ENCODE peak calls at places on chromosomes 16 and 17, in nine cellular contexts. B is activated naive CD4-positive, alpha-beta T cell treated with Interleukin-2 at 50 U/mL for 16 hours; I is brain microvascular endothelial cell; Z is NCI-H1417; R is type B pancreatic cell; W is M059J; J is stimulated activated CD8-positive, alpha-beta memory T cell treated with anti-CD3 and anti-CD28 coated beads, Interleukin-15, amount 100 ng/mL, for 1 hour; F is memory B cell; A is RWPE1. H is an unnamed sample.

GRCh38 chr17:74539281-74539820 is 6.6 kb downstream of the CD300C start:
- DNase-seq in B (no peak), I (no peak), Z (no peak), R (no peak), W (no peak), J (no peak), F (no peak), A (no peak), H (no peak)

GRCh38 chr16:11390573-11391495 is 45.6 kb downstream of the RMI2 start:
- DNase-seq in B (no peak), I (no peak), Z (peak), R (no peak), W (no peak), J (no peak), F (no peak), A (peak), H (no peak)

GRCh38 chr17:410674-411401 is 58.2 kb upstream of the RPH3AL start:
- DNase-seq in B (peak), I (no peak), Z (no peak), R (no peak), W (peak), J (no peak), F (peak), A (no peak), H (peak)

GRCh38 chr16:9364721-9365693 is 273.6 kb downstream of the HAPSTR1 start:
- DNase-seq in B (no peak), I (no peak), Z (no peak), R (no peak), W (no peak), J (no peak), F (no peak), A (no peak), H (no peak)

GRCh38 chr17:69047368-69048263 is 13.1 kb downstream of the ABCA9 start:
- DNase-seq in B (no peak), I (peak), Z (no peak), R (no peak), W (no peak), J (no peak), F (no peak), A (peak), H (peak)

GRCh38 chr17:63762106-63763078 is 11.0 kb downstream of the CCDC47 start:
- DNase-seq in B (no peak), I (no peak), Z (no peak), R (no peak), W (no peak), J (no peak), F (no peak), A (no peak), H (no peak)

GRCh38 chr16:87725596-87726235 is 40.1 kb downstream of the KLHDC4 start:
- DNase-seq in B (no peak), I (peak), Z (no peak), R (no peak), W (no peak), J (no peak), F (no peak), A (no peak), H (no peak)

GRCh38 chr17:40463122-40463550 is 19.9 kb downstream of the IGFBP4 start:
- DNase-seq in B (no peak), I (no peak), Z (no peak), R (no peak), W (no peak), J (no peak), F (no peak), A (no peak), H (no peak)

GRCh38 chr16:62018301-62019060 is 17.8 kb downstream of the CDH8 start:
- DNase-seq in B (no peak), I (no peak), Z (peak), R (no peak), W (no peak), J (no peak), F (no peak), A (no peak), H (no peak)

GRCh38 chr16:87815567-87815966 is 49.8 kb upstream of the KLHDC4 start:
- DNase-seq in B (no peak), I (no peak), Z (no peak), R (no peak), W (no peak), J (no peak), F (no peak), A (no peak), H (no peak)

GRCh38 chr17:57842280-57842679 is 7.6 kb downstream of the MRPS23 start:
- DNase-seq in B (no peak), I (no peak), Z (no peak), R (no peak), W (no peak), J (no peak), F (no peak), A (no peak), H (no peak)

GRCh38 chr16:2331932-2332267 is 8.6 kb downstream of the ABCA3 start:
- DNase-seq in B (no peak), I (no peak), Z (no peak), R (no peak), W (no peak), J (no peak), F (no peak), A (no peak), H (no peak)